ENCODE peak calls at places on chromosome 21, in five cellular contexts. Y, U, C, Q and R are unnamed samples.
A peak's percentile ranks its signal among the peaks of the same experiment; 100 is the strongest.

GRCh38 chr21:38824124-38824822 is 18.5 kb downstream of the ETS2 start:
- DNase-seq in Y (no peak), U (no peak), C (no peak), Q (no peak), R (no peak)

GRCh38 chr21:36927718-36928117 is 38.8 kb downstream of the HLCS start:
- DNase-seq in Y (peak; percentile 95), U (peak; percentile 56), C (peak; percentile 62), Q (peak; percentile 77), R (peak; percentile 62)

GRCh38 chr21:36203603-36203889 is 46.9 kb downstream of the DOP1B start:
- DNase-seq in Y (peak; percentile 86), U (no peak), C (no peak), Q (no peak), R (no peak)

GRCh38 chr21:39527664-39528381 is 76.1 kb downstream of the SH3BGR start:
- DNase-seq in Y (no peak), U (no peak), C (no peak), Q (no peak), R (no peak)

GRCh38 chr21:14737922-14738321 is 191.8 kb upstream of the SAMSN1 start:
- DNase-seq in Y (peak; percentile 83), U (no peak), C (peak; percentile 11), Q (peak; percentile 52), R (peak; percentile 17)

GRCh38 chr21:25039461-25040380 is 567.6 kb downstream of the MRPL39 start:
- DNase-seq in Y (peak; percentile 47), U (no peak), C (no peak), Q (peak; percentile 27), R (no peak)

GRCh38 chr21:39726133-39726532 is 18.9 kb upstream of the IGSF5 start:
- DNase-seq in Y (peak; percentile 19), U (no peak), C (no peak), Q (no peak), R (no peak)

GRCh38 chr21:27418338-27418737 is 451.4 kb upstream of the ADAMTS5 start:
- DNase-seq in Y (no peak), U (no peak), C (no peak), Q (no peak), R (no peak)

GRCh38 chr21:34668803-34669148 is at the start of gene CLIC6:
- DNase-seq in Y (no peak), U (peak; percentile 69), C (no peak), Q (peak; percentile 6), R (no peak)

GRCh38 chr21:40231979-40232378 is 364.7 kb downstream of the PCP4 start:
- DNase-seq in Y (no peak), U (no peak), C (no peak), Q (no peak), R (no peak)

GRCh38 chr21:38327984-38328383 is 71.2 kb downstream of the KCNJ15 start:
- DNase-seq in Y (no peak), U (no peak), C (no peak), Q (no peak), R (no peak)

GRCh38 chr21:22795091-22795490 is 1796.9 kb downstream of the NCAM2 start:
- DNase-seq in Y (no peak), U (no peak), C (no peak), Q (no peak), R (no peak)

GRCh38 chr21:8991088-8991907 is 1530.1 kb upstream of the TPTE start:
- DNase-seq in Y (peak; percentile 1), U (no peak), C (no peak), Q (no peak), R (no peak)

GRCh38 chr21:34726627-34727337 is 58.0 kb downstream of the CLIC6 start:
- DNase-seq in Y (peak; percentile 45), U (no peak), C (no peak), Q (no peak), R (no peak)

GRCh38 chr21:38277501-38278111 is 20.8 kb downstream of the KCNJ15 start:
- DNase-seq in Y (peak; percentile 95), U (peak; percentile 77), C (no peak), Q (no peak), R (peak; percentile 8)

GRCh38 chr21:35395728-35396127 is 346.6 kb upstream of the RUNX1 start:
- DNase-seq in Y (peak; percentile 85), U (no peak), C (no peak), Q (no peak), R (no peak)

GRCh38 chr21:27647401-27647800 is 680.5 kb upstream of the ADAMTS5 start:
- DNase-seq in Y (no peak), U (no peak), C (no peak), Q (no peak), R (no peak)

GRCh38 chr21:26165331-26165730 is 5.2 kb downstream of the APP start:
- DNase-seq in Y (peak; percentile 35), U (no peak), C (no peak), Q (no peak), R (no peak)
- H3K27ac ChIP-seq in Y (no peak overlapping the region), U (no peak overlapping the region), C (no peak overlapping the region), Q (no peak overlapping the region), R (no peak overlapping the region)

GRCh38 chr21:42537106-42537742 is 23.6 kb downstream of the SLC37A1 start:
- DNase-seq in Y (peak; percentile 22), U (peak; percentile 6), C (no peak), Q (no peak), R (no peak)

GRCh38 chr21:42539342-42539741 is 25.7 kb downstream of the SLC37A1 start:
- DNase-seq in Y (no peak), U (no peak), C (no peak), Q (no peak), R (no peak)

GRCh38 chr21:42540396-42540795 is 26.7 kb downstream of the SLC37A1 start:
- DNase-seq in Y (no peak), U (no peak), C (no peak), Q (no peak), R (no peak)

GRCh38 chr21:42539931-42540343 is 26.3 kb downstream of the SLC37A1 start:
- DNase-seq in Y (no peak), U (no peak), C (no peak), Q (peak; percentile 38), R (no peak)

GRCh38 chr21:42538479-42539275 is 25.0 kb downstream of the SLC37A1 start:
- DNase-seq in Y (no peak), U (no peak), C (no peak), Q (no peak), R (no peak)
- H3K27me3 ChIP-seq in Y (no peaks in the 10 kb centered on the region), U (no peaks in the 10 kb centered on the region), C (no peaks in the 10 kb centered on the region), Q (no peaks in the 10 kb centered on the region), R (no peaks in the 10 kb centered on the region)

GRCh38 chr21:31671146-31671716 is 11.7 kb downstream of the SOD1 start:
- DNase-seq in Y (no peak), U (no peak), C (no peak), Q (no peak), R (no peak)

GRCh38 chr21:31671931-31672330 is 12.4 kb downstream of the SOD1 start:
- DNase-seq in Y (no peak), U (no peak), C (no peak), Q (no peak), R (no peak)

GRCh38 chr21:31668651-31669491 is 9.4 kb downstream of the SOD1 start:
- DNase-seq in Y (no peak), U (no peak), C (no peak), Q (no peak), R (no peak)

GRCh38 chr21:31667639-31668038 is 8.1 kb downstream of the SOD1 start:
- DNase-seq in Y (no peak), U (no peak), C (no peak), Q (no peak), R (no peak)

DNA sequence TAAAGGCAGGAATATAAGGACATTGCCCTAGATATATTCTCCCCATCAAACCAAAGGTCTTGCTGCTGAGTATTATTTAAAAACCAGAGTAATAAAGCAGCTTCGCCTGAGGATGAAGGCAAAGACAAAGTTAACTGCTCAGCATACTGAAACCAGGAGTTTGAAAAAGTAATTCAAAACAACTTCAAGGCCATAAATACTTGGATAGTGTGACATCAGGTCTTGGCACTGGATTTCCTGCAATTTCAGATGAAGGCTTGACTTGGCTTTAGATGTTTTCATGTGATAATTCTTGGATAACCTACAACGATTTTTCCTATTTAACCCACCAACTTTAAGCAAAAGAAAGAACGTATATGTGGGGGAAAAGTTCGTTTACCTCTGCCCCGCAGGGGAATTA is 10.6 kb downstream of the SOD1 start:
- DNase-seq in Y (no peak), U (no peak), C (no peak), Q (no peak), R (no peak)
- H3K27ac ChIP-seq in Y (no peak overlapping the region), U (no peak overlapping the region), C (no peak overlapping the region), Q (no peak overlapping the region), R (no peak overlapping the region)

GRCh38 chr21:33185852-33186251 is 43.9 kb upstream of the IFNAR2 start:
- DNase-seq in Y (no peak), U (no peak), C (no peak), Q (no peak), R (peak; percentile 18)
- H3K27me3 ChIP-seq in Y (peaks cover 51% of the 10 kb centered on the region), U (no peaks in the 10 kb centered on the region), C (no peaks in the 10 kb centered on the region), Q (no peaks in the 10 kb centered on the region), R (no peaks in the 10 kb centered on the region)

DNA sequence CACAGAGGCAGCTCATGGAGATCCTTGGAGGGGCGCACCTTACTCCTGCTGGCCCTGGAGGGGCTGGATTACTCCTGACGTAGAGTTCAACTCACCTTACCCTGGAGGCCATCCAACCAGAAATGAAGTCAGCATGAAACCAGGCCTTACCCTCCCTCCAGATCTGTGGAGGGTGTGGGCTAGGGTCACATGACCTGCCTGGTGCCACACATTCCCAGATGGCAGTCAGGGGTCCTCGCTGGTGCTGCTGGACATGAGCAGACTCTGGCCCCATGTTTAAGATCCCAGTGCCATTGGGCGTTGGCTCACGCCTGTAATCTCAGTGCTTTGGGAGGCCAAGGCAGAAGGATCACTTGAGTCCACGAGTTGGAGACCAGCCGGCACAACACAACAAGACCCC is 4.5 kb downstream of the C21orf58 start:
- DNase-seq in Y (no peak), U (no peak), C (no peak), Q (no peak), R (no peak)
- H3K27ac ChIP-seq in Y (no peak overlapping the region), U (no peak overlapping the region), C (no peak overlapping the region), Q (no peak overlapping the region), R (no peak overlapping the region)

GRCh38 chr21:44727757-44728156 is 16.4 kb upstream of the TSPEAR start:
- DNase-seq in Y (no peak), U (no peak), C (no peak), Q (no peak), R (no peak)
- H3K27me3 ChIP-seq in Y (no peaks in the 10 kb centered on the region), U (peaks cover 15% of the 10 kb centered on the region), C (no peaks in the 10 kb centered on the region), Q (peaks cover 7% of the 10 kb centered on the region), R (peaks cover 14% of the 10 kb centered on the region)

DNA sequence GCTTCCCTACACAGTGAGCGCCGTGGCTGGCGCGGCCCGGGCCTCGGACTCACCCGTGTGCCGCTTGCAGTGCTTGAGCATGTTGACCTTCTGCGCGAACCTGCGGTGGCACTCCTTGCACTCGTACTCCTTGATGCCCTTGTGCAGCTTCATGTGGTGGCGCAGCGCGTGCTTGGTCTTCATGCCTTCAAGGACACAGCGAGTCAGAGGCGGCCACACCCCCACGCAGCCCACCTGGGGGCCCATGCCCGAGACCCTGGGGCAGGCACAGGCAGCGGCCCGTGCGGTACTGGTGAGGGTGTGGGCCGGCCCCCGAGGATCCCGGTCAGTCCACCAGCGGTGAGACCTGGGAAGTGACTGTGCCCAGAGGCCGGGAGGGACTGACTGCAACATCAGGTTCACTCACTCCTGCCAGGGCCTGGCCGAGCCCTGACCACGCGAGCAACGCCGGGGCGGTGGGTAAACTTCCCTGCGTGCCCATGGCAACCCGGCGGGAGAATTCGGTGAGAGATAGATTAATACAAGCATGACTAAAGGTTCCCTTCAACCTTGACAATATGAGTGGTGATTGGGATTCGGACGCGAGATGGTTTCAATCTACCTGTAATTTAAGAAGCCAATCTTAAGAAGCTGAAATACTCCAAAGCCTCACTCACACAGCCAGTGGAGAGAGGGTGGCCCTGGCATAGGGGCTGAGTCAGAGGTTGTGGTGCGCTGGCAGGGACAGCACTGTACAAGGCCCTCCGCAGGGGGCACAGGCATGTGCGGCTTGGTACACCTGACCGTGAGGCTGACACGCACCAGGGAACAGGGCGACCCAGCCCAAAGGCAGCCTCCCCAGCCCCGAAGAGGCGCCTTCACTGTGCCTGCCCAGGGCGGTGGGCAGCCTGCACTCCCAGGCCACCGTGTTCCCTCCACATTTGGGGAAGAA is 49.1 kb upstream of the RIPK4 start:
- DNase-seq in Y (no peak), U (no peak), C (no peak), Q (no peak), R (no peak)
- H3K27ac ChIP-seq in Y (peak overlapping the region; percentile 61), U (no peak overlapping the region), C (no peak overlapping the region), Q (no peak overlapping the region), R (no peak overlapping the region)